ENCODE peak calls at places on chromosome 18, in nine cellular contexts. N is GM23248, Z is GM23338, H is OCI-LY7, E is HCT116, I is hepatocyte, U is PC-3, L is SK-N-SH, K is MM.1S. M is an unnamed sample.
A peak's percentile ranks its signal among the peaks of the same experiment; 100 is the strongest.

GRCh38 chr18:35635171-35635570 is 53.6 kb downstream of the GALNT1 start:
- DNase-seq in I (peak; percentile 67), L (peak; percentile 37), U (peak; percentile 43), H (no peak), E (no peak), K (no peak), N (peak; percentile 74), Z (no peak), M (no peak)

GRCh38 chr18:76953186-76953982 is 131.0 kb downstream of the ZNF236 start:
- DNase-seq in L (peak; percentile 45), I (no peak), U (no peak), K (no peak), Z (no peak), E (no peak), N (no peak), H (no peak), M (no peak)

GRCh38 chr18:58413667-58414628 is 214.9 kb downstream of the ALPK2 start:
- DNase-seq in Z (no peak), N (no peak), U (no peak), L (no peak), E (no peak), K (no peak), H (no peak), I (peak; percentile 53), M (no peak)

GRCh38 chr18:57981629-57982028 is 62.4 kb upstream of the NEDD4L start:
- DNase-seq in E (no peak), I (no peak), U (no peak), N (no peak), H (no peak), Z (no peak), L (no peak), K (no peak), M (no peak)

GRCh38 chr18:58218111-58218510 is 174.1 kb downstream of the NEDD4L start:
- DNase-seq in N (peak; percentile 72), H (no peak), L (no peak), U (peak; percentile 97), I (no peak), E (no peak), K (no peak), Z (no peak), M (no peak)

GRCh38 chr18:75215663-75216062 is 5.1 kb downstream of the TSHZ1 start:
- DNase-seq in I (no peak), U (no peak), Z (no peak), N (no peak), H (no peak), K (no peak), E (no peak), L (no peak), M (no peak)

GRCh38 chr18:76697441-76697901 is 124.9 kb upstream of the ZNF236 start:
- DNase-seq in K (no peak), Z (peak; percentile 36), I (peak; percentile 42), U (no peak), H (no peak), E (no peak), L (no peak), N (peak; percentile 58), M (peak; percentile 56)

GRCh38 chr18:76394780-76395476 is 100.1 kb downstream of the ZNF516 start:
- DNase-seq in I (no peak), U (peak; percentile 34), N (peak; percentile 82), L (no peak), E (no peak), H (no peak), Z (no peak), K (no peak), M (no peak)

GRCh38 chr18:61917870-61918269 is 25.1 kb upstream of the RNF152 start:
- DNase-seq in K (no peak), E (no peak), L (no peak), N (peak; percentile 30), I (no peak), U (no peak), H (no peak), Z (no peak), M (no peak)

GRCh38 chr18:31325051-31325450 is 7.1 kb downstream of the DSG1 start:
- DNase-seq in I (peak; percentile 22), L (no peak), N (peak; percentile 0), K (no peak), H (no peak), E (no peak), Z (no peak), U (peak; percentile 75), M (no peak)

GRCh38 chr18:76446321-76446720 is 48.7 kb downstream of the ZNF516 start:
- DNase-seq in U (no peak), K (no peak), L (no peak), E (no peak), I (no peak), N (peak; percentile 35), H (no peak), Z (no peak), M (no peak)

GRCh38 chr18:35454803-35455202 is 43.0 kb downstream of the INO80C start:
- DNase-seq in L (no peak), U (no peak), N (no peak), H (no peak), I (no peak), K (no peak), Z (no peak), E (no peak), M (no peak)

GRCh38 chr18:30971338-30971956 is 71.1 kb downstream of the DSC3 start:
- DNase-seq in K (peak; percentile 62), I (peak; percentile 70), N (peak; percentile 51), U (peak; percentile 81), H (peak; percentile 27), E (peak; percentile 34), Z (peak; percentile 65), L (peak; percentile 14), M (peak; percentile 54)

GRCh38 chr18:24987271-24987932 is 364.6 kb downstream of the ZNF521 start:
- DNase-seq in E (no peak), I (peak; percentile 27), K (no peak), N (peak; percentile 63), Z (peak; percentile 51), L (peak; percentile 6), U (no peak), H (no peak), M (peak; percentile 41)

GRCh38 chr18:79941473-79942119 is 9.9 kb downstream of the SLC66A2 start:
- DNase-seq in N (no peak), L (no peak), Z (no peak), U (no peak), H (no peak), E (no peak), K (no peak), I (no peak), M (no peak)
- TF ChIP-seq EZH2phosphoT487 in N (no peak), L (no peak), Z (no peak), U (no peak), H (no peak), E (no peak), K (no peak), I (no peak), M (no peak)

GRCh38 chr18:489244-490023 is 11.1 kb downstream of the COLEC12 start:
- DNase-seq in L (no peak), U (peak; percentile 83), H (no peak), N (peak; percentile 89), E (no peak), K (no peak), Z (no peak), I (no peak), M (no peak)
- H2AFZ ChIP-seq in L (peak overlapping the region; percentile 68), U (no peak overlapping the region), H (no peak overlapping the region), N (no peak overlapping the region), E (no peak overlapping the region), K (no peak overlapping the region), Z (no peak overlapping the region), I (no peak overlapping the region), M (no peak overlapping the region)

DNA sequence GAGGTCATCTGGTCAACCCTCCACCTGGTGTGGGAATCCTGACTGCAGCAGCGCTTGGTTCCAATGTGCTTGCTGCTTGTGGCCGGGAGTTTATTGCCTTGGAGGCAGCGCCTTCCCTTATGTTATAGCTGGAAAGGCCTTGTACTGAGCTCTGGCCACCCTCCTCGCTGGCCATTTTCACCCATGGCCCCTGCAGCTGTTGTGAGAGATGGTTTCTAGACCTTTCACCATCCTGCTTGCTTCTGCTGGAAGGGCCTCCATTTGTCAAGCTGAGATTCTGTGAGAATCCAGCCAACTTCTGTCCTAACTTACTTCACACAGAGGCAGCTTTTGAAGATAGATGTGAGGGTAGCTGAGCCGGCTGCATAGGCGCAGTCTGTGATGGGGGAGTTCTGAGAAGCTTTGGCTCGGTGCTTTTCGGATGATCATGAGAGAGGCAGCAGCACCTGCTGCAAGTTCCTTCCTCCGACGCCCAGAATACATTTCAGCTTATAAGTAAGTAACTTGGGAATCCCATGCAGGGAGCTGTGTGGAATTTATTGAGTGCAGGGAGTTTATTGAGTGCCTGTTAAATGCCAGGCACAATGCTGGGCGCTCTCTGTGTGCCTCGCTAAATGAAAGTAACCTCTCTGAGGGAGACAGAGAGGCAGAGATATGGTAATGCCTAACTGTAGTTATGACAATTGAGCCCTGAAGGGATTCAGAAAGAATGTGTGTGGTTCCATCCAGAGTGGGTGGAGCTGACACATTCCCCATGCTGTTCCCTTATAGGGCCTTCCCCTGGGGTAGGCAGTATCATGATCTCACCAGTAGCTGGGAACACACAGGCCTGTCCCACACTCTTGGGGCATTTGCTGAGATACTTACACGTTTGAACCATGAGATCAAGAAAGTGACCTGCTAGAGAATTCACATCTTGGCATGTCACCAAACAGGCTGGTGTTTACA is 8.9 kb downstream of the CTIF start:
- DNase-seq in N (peak; percentile 96), Z (peak; percentile 55), H (no peak), U (peak; percentile 9), E (no peak), I (peak; percentile 63), L (no peak), K (no peak), M (no peak)
- H3K27ac ChIP-seq in N (peak overlapping the region; percentile 99), Z (peak overlapping the region; percentile 72), H (no peak overlapping the region), U (no peak overlapping the region), E (no peak overlapping the region), I (peak overlapping the region; percentile 52), L (peak overlapping the region; percentile 19), K (no peak overlapping the region), M (no peak overlapping the region)

GRCh38 chr18:74064510-74064909 is 83.1 kb downstream of the FBXO15 start:
- DNase-seq in H (peak; percentile 68), U (peak; percentile 2), K (no peak), E (no peak), Z (no peak), N (no peak), I (no peak), L (no peak), M (no peak)

GRCh38 chr18:74063552-74063951 is 84.1 kb downstream of the FBXO15 start:
- DNase-seq in N (no peak), L (no peak), E (no peak), K (no peak), Z (no peak), I (no peak), U (no peak), H (no peak), M (no peak)

GRCh38 chr18:74063023-74063422 is 84.6 kb downstream of the FBXO15 start:
- DNase-seq in Z (peak; percentile 26), N (no peak), K (no peak), L (no peak), E (no peak), I (no peak), U (peak; percentile 11), H (peak; percentile 72), M (no peak)

GRCh38 chr18:74065366-74065765 is 82.3 kb downstream of the FBXO15 start:
- DNase-seq in H (peak; percentile 62), K (no peak), L (no peak), N (no peak), U (no peak), E (no peak), I (no peak), Z (no peak), M (no peak)

DNA sequence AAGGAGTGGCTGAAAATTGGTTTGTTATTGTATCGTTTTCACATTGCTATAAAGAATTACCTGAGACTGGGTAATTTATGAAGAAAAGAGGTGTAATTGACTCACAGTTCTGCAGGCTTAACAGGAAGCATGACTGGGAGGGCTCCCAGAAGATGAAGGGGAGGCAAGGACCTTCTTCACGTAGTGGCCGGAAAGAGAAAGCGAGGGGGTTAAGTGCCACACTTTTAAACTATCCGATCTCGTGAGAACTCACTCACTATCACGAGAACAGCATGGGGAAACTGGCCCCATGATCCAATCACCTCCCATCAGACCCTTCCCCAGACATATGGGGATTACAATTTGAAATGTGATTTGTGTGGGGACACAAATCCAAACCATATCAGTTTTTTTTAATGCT is 81.6 kb downstream of the FBXO15 start:
- DNase-seq in Z (no peak), I (no peak), L (no peak), H (no peak), E (no peak), U (no peak), K (no peak), N (no peak), M (no peak)
- TF ChIP-seq EZH2phosphoT487 in Z (no peak), I (no peak), L (no peak), H (no peak), E (no peak), U (no peak), K (no peak), N (no peak), M (no peak)